ENCODE peak calls at places on chromosomes 2 and 18, in five cellular contexts. I is activated T-cell treated with anti-CD3 and anti-CD28 coated beads, Interleukin-2, amount 50 U/mL, for 72 hours; U is HTR-8/SVneo; S is transverse colon; V is spleen. H is an unnamed sample.

GRCh38 chr18:23183356-23184150 is 48.3 kb downstream of the CABLES1 start:
- DNase-seq in I (no peak), V (peak), U (no peak), S (no peak), H (no peak)

GRCh38 chr2:227464356-227464755 is 7.6 kb upstream of the AGFG1 start:
- DNase-seq in S (no peak), V (no peak), U (no peak), I (no peak), H (no peak)

GRCh38 chr2:49021170-49021743 is 133.1 kb downstream of the FSHR start:
- DNase-seq in I (no peak), V (no peak), S (no peak), U (no peak), H (no peak)

GRCh38 chr18:62282188-62282629 is 42.9 kb upstream of the TNFRSF11A start:
- DNase-seq in V (no peak), I (no peak), S (no peak), U (no peak), H (no peak)

GRCh38 chr2:18154812-18155211 is 276.3 kb downstream of the KCNS3 start:
- DNase-seq in S (no peak), I (no peak), U (no peak), V (no peak), H (no peak)

GRCh38 chr2:54981409-54981808 is 68.8 kb downstream of the RTN4 start:
- DNase-seq in V (no peak), I (no peak), U (no peak), S (no peak), H (no peak)

GRCh38 chr2:41705634-41706033 is 342.2 kb upstream of the PKDCC start:
- DNase-seq in S (no peak), U (no peak), I (no peak), V (no peak), H (no peak)

GRCh38 chr18:2538844-2539243 is 32.5 kb downstream of the METTL4 start:
- DNase-seq in S (no peak), V (no peak), U (no peak), I (no peak), H (no peak)

GRCh38 chr2:110903548-110903947 is 171.2 kb downstream of the ACOXL start:
- DNase-seq in I (no peak), U (no peak), V (no peak), S (peak), H (peak)

GRCh38 chr2:129400825-129401224 is 578.6 kb upstream of the RAB6C start:
- DNase-seq in U (no peak), V (no peak), I (no peak), S (no peak), H (no peak)

GRCh38 chr2:175002547-175003274 is 2.5 kb downstream of the CHN1 start:
- DNase-seq in S (no peak), V (no peak), I (no peak), U (no peak), H (no peak)

GRCh38 chr2:20148841-20149702 is 75.9 kb downstream of the SDC1 start:
- DNase-seq in V (no peak), I (no peak), S (no peak), U (peak), H (no peak)

GRCh38 chr2:183665403-183665802 is 541.2 kb downstream of the NUP35 start:
- DNase-seq in I (no peak), S (peak), U (no peak), V (no peak), H (no peak)

GRCh38 chr2:27518782-27519113 is 22.1 kb downstream of the GCKR start:
- DNase-seq in U (no peak), S (no peak), I (no peak), V (no peak), H (no peak)